ENCODE peak calls at places on chromosomes 5 and 9, in ten cellular contexts. Q is tibial artery, W is mucosa of descending colon, N is left ventricle myocardium inferior, L is thoracic aorta, R is A549, D is transverse colon, F is prostate gland, T is AG04450, J is fibroblast of pulmonary artery. S is an unnamed sample.

GRCh38 chr5:142183561-142183960 is 75.0 kb downstream of the NDFIP1 start:
- DNase-seq in Q (no peak), W (no peak), N (no peak), L (no peak), R (no peak), D (no peak), F (no peak), T (no peak), J (no peak), S (no peak)

GRCh38 chr5:151577566-151577965 is 13.6 kb downstream of the FAT2 start:
- DNase-seq in Q (no peak), W (peak; percentile 14), N (no peak), L (no peak), R (no peak), D (no peak), F (no peak), T (no peak), J (no peak), S (no peak)

GRCh38 chr5:140311011-140311467 is 8.1 kb upstream of the PFDN1 start:
- DNase-seq in Q (no peak), W (no peak), N (no peak), L (no peak), R (no peak), D (no peak), F (no peak), T (peak; percentile 72), J (peak; percentile 92), S (peak; percentile 84)

GRCh38 chr9:125272697-125273096 is 11.1 kb downstream of the GAPVD1 start:
- DNase-seq in Q (no peak), W (peak; percentile 48), N (no peak), L (no peak), R (no peak), D (no peak), F (peak; percentile 24), T (peak; percentile 32), J (no peak), S (peak; percentile 33)

GRCh38 chr5:96459313-96460109 is 26.5 kb upstream of the PCSK1 start:
- DNase-seq in Q (no peak), W (no peak), N (no peak), L (no peak), R (no peak), D (no peak), F (no peak), T (no peak), J (no peak), S (peak; percentile 24)

GRCh38 chr5:97297063-97297715 is 114.1 kb upstream of the RIOK2 start:
- DNase-seq in Q (no peak), W (peak; percentile 58), N (no peak), L (no peak), R (no peak), D (peak; percentile 10), F (no peak), T (no peak), J (peak; percentile 38), S (peak; percentile 35)

GRCh38 chr5:123207321-123207645 is 118.2 kb downstream of the PRDM6 start:
- DNase-seq in Q (no peak), W (no peak), N (no peak), L (no peak), R (no peak), D (no peak), F (no peak), T (no peak), J (no peak), S (no peak)

GRCh38 chr9:28212979-28213378 is 639.7 kb upstream of the C9orf72 start:
- DNase-seq in Q (no peak), W (no peak), N (no peak), L (no peak), R (peak; percentile 6), D (no peak), F (no peak), T (peak; percentile 7), J (peak; percentile 45), S (peak; percentile 43)

GRCh38 chr5:60852940-60853339 is 8.9 kb upstream of the ELOVL7 start:
- DNase-seq in Q (no peak), W (no peak), N (no peak), L (no peak), R (no peak), D (no peak), F (no peak), T (no peak), J (no peak), S (no peak)

GRCh38 chr5:33362915-33363314 is 77.8 kb upstream of the TARS1 start:
- DNase-seq in Q (peak; percentile 38), W (no peak), N (no peak), L (no peak), R (no peak), D (peak; percentile 8), F (no peak), T (no peak), J (peak; percentile 92), S (peak; percentile 36)
- TF ChIP-seq CTCF in Q (no peak), W (no peak), N (no peak), L (no peak), R (no peak), D (no peak), F (no peak), T (no peak), J (no peak), S (no peak)

DNA sequence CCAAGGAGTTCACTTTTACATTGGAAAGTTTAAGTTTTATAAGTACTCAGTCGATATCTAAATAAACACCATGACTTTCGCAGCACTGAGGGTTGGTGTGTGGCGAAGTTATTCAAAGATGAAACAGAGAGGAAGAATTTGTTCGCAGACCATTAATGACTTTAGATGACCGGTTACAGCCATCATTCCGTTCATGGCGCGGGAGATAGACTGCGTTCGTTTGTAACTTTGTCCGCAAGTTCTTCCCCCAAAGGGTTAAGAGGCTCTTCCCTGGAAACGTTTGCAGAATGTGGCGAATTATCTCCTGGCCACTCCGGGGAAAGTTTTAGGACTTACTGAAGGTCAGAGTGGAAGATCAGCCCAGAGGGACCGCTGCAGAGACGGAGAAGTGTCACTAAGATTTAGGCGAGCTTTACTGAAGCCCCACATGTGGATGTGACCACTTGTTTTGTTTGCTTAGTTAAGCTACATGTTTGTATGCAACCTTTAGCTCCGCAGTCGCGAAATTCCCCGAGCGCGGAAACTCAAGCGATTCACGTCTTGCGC is 2.2 kb upstream of the FOXD1 start:
- DNase-seq in Q (no peak), W (no peak), N (no peak), L (no peak), R (no peak), D (no peak), F (no peak), T (no peak), J (no peak), S (no peak)
- H3K4me3 ChIP-seq in Q (peak overlapping the region; percentile 19), W (no peak overlapping the region), N (peak overlapping the region; percentile 6), L (peak overlapping the region; percentile 70), R (peak overlapping the region; percentile 50), D (no peak overlapping the region), F (no peak overlapping the region), T (peak overlapping the region; percentile 61), J (no peak overlapping the region), S (peak overlapping the region; percentile 70)

GRCh38 chr5:170650850-170651249 is 132.7 kb upstream of the GABRP start:
- DNase-seq in Q (no peak), W (no peak), N (no peak), L (no peak), R (no peak), D (no peak), F (no peak), T (no peak), J (no peak), S (no peak)
- TF ChIP-seq CTCF in Q (no peak), W (no peak), N (no peak), L (no peak), R (no peak), D (no peak), F (no peak), T (no peak), J (no peak), S (no peak)

DNA sequence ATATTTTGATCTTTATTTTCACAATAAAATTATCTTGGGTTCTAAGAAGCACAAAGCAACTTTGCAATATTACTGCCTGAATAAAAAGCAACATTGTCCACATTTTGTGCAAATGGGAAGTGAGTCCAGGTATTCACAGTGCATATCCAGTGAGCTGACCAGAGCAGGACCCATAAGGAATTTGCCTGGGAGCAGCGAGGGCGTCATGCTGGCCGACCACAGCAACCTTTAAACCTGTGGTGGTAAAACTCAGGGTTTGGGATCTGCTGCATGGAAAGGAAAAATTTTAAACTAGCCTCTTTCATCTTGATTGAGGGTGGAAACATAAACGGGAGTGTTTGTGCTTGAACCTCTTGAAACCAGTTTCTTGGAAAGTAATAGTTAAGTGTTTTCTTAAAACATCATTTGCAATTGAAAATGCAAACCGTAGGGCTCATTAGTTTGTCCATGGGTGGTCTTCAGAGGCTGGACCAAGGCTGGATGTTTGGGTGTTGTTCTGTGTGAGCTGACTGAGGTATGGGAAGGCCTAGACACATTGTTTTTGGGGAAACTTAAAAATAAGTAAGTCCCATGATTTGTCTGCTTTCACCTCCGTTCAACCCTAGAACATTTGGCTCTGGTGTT is 85.0 kb upstream of the ANKH start:
- DNase-seq in Q (no peak), W (no peak), N (no peak), L (no peak), R (no peak), D (no peak), F (no peak), T (no peak), J (no peak), S (no peak)
- H3K4me3 ChIP-seq in Q (no peak overlapping the region), W (no peak overlapping the region), N (no peak overlapping the region), L (no peak overlapping the region), R (no peak overlapping the region), D (no peak overlapping the region), F (no peak overlapping the region), T (no peak overlapping the region), J (no peak overlapping the region), S (no peak overlapping the region)

GRCh38 chr5:26663500-26663899 is 374.9 kb downstream of the CDH9 start:
- DNase-seq in Q (no peak), W (no peak), N (no peak), L (no peak), R (no peak), D (no peak), F (no peak), T (no peak), J (no peak), S (no peak)

GRCh38 chr5:26660116-26660515 is 378.3 kb downstream of the CDH9 start:
- DNase-seq in Q (no peak), W (no peak), N (no peak), L (no peak), R (no peak), D (no peak), F (no peak), T (no peak), J (no peak), S (no peak)

DNA sequence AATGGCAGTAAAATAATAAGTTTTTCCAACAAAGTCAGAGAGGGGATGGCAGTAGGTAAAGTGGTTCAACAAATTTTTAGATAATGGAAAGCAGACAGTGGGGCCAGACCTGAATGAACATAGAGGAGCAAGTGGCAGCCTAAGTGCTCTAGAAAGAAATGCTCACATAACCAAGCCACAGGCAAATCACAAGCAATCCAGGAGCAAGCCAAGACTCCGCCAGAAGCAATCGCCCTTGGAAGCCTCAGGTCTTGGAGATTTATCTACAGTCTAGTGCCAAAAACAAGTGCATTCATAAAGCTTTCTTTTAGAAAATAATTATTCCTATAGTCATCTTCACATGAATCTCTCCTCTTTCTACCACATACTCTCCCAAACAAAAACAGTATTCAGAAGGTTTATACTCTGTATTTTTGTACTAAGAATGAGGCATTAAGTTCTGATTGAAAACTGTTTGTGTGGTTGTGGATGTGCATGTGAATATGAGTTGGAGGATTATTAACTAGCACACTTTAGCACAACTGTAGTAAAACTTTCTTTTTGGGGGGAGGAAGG is 375.5 kb downstream of the CDH9 start:
- DNase-seq in Q (no peak), W (no peak), N (no peak), L (no peak), R (no peak), D (no peak), F (no peak), T (no peak), J (no peak), S (no peak)
- TF ChIP-seq CTCF in Q (no peak), W (no peak), N (no peak), L (no peak), R (no peak), D (no peak), F (no peak), T (no peak), J (no peak), S (no peak)

GRCh38 chr5:87435144-87435694 is 22.5 kb upstream of the CCNH start:
- DNase-seq in Q (no peak), W (peak; percentile 27), N (no peak), L (no peak), R (no peak), D (no peak), F (no peak), T (no peak), J (no peak), S (no peak)
- H3K4me3 ChIP-seq in Q (no peak overlapping the region), W (no peak overlapping the region), N (no peak overlapping the region), L (no peak overlapping the region), R (no peak overlapping the region), D (no peak overlapping the region), F (no peak overlapping the region), T (no peak overlapping the region), J (no peak overlapping the region), S (no peak overlapping the region)